ENCODE peak calls at places on chromosomes 12 and 14, in ten cellular contexts. Y is psoas muscle, W is gastrocnemius medialis, A is dorsolateral prefrontal cortex, G is fibroblast of lung, E is astrocyte, I is substantia nigra, D is thyroid gland, S is upper lobe of left lung, C is cardiac muscle cell. R is an unnamed sample.

GRCh38 chr14:31241450-31242114 is 34.0 kb upstream of the HECTD1 start:
- DNase-seq in S (no peak), A (no peak), W (no peak), G (peak; percentile 40), E (no peak), D (no peak), C (peak; percentile 46), I (no peak), Y (no peak), R (no peak)

GRCh38 chr14:31294736-31295398 is 87.3 kb upstream of the HECTD1 start:
- DNase-seq in E (peak; percentile 16), C (no peak), I (no peak), G (no peak), Y (no peak), W (no peak), A (no peak), S (no peak), D (no peak), R (no peak)

GRCh38 chr12:124498178-124498869 is 69.1 kb downstream of the NCOR2 start:
- DNase-seq in W (no peak), A (no peak), E (peak; percentile 81), C (no peak), D (no peak), G (peak; percentile 94), S (no peak), Y (no peak), I (no peak), R (no peak)

GRCh38 chr12:27616356-27617150 is 79.7 kb upstream of the REP15 start:
- DNase-seq in W (no peak), G (no peak), S (no peak), E (no peak), D (peak; percentile 17), I (no peak), Y (no peak), A (no peak), C (no peak), R (no peak)

GRCh38 chr14:32470161-32470705 is 141.1 kb downstream of the AKAP6 start:
- DNase-seq in D (no peak), I (no peak), C (no peak), Y (no peak), S (no peak), G (no peak), W (no peak), A (no peak), E (no peak), R (no peak)

GRCh38 chr12:3148366-3149000 is 71.3 kb downstream of the TSPAN9 start:
- DNase-seq in G (peak; percentile 40), D (no peak), C (no peak), E (no peak), Y (peak; percentile 63), A (no peak), S (no peak), W (no peak), I (no peak), R (no peak)

GRCh38 chr12:90090929-90091651 is 382.5 kb upstream of the ATP2B1 start:
- DNase-seq in I (no peak), S (peak; percentile 26), C (peak; percentile 61), G (peak; percentile 96), D (no peak), A (no peak), E (peak; percentile 97), W (no peak), Y (peak; percentile 46), R (no peak)

GRCh38 chr14:99655521-99655920 is 10.6 kb downstream of the HHIPL1 start:
- DNase-seq in D (no peak), C (no peak), W (no peak), I (no peak), G (peak; percentile 30), A (no peak), E (peak; percentile 37), S (no peak), Y (no peak), R (no peak)

GRCh38 chr14:37081220-37081619 is 91.2 kb downstream of the SLC25A21 start:
- DNase-seq in W (no peak), E (peak; percentile 51), A (no peak), G (peak; percentile 16), Y (no peak), I (no peak), D (no peak), S (no peak), C (no peak), R (no peak)

GRCh38 chr12:28057856-28058615 is 85.5 kb upstream of the PTHLH start:
- DNase-seq in Y (no peak), S (no peak), W (no peak), E (peak; percentile 94), C (no peak), A (no peak), G (no peak), D (no peak), I (no peak), R (no peak)

GRCh38 chr14:104734601-104734990 is 10.6 kb downstream of the ADSS1 start:
- DNase-seq in E (no peak), I (no peak), C (no peak), G (no peak), S (no peak), Y (no peak), A (no peak), D (no peak), W (no peak), R (no peak)

GRCh38 chr12:19451196-19451595 is 11.9 kb downstream of the AEBP2 start:
- DNase-seq in C (no peak), I (no peak), E (no peak), W (no peak), G (peak; percentile 84), D (no peak), Y (no peak), S (no peak), A (no peak), R (no peak)

GRCh38 chr14:100304825-100305445 is 1.3 kb downstream of the SLC25A29 start:
- DNase-seq in E (peak; percentile 39), A (no peak), G (no peak), C (peak; percentile 50), D (peak; percentile 97), Y (no peak), S (peak; percentile 79), I (peak; percentile 46), W (no peak), R (peak; percentile 25)

GRCh38 chr14:105448706-105449111 is 25.9 kb upstream of the CRIP2 start:
- DNase-seq in Y (peak; percentile 76), E (peak; percentile 10), S (peak; percentile 65), I (peak; percentile 82), D (peak; percentile 75), A (peak; percentile 72), G (peak; percentile 57), W (peak; percentile 41), C (peak; percentile 73), R (peak; percentile 52)

GRCh38 chr14:68521557-68521901 is 271.3 kb downstream of the ZFP36L1 start:
- DNase-seq in I (no peak), W (no peak), A (no peak), D (no peak), G (no peak), C (no peak), E (no peak), Y (no peak), S (no peak), R (no peak)

GRCh38 chr14:68519788-68520187 is 273.1 kb downstream of the ZFP36L1 start:
- DNase-seq in S (no peak), A (no peak), I (no peak), W (no peak), Y (no peak), G (no peak), C (no peak), D (no peak), E (no peak), R (no peak)

GRCh38 chr14:68521952-68522509 is 270.8 kb downstream of the ZFP36L1 start:
- DNase-seq in A (no peak), S (no peak), G (no peak), W (no peak), E (no peak), D (no peak), I (no peak), Y (no peak), C (no peak), R (no peak)

GRCh38 chr14:68518910-68519686 is 273.8 kb downstream of the ZFP36L1 start:
- DNase-seq in S (no peak), A (no peak), C (no peak), D (no peak), Y (no peak), E (no peak), G (peak; percentile 69), I (no peak), W (no peak), R (no peak)

GRCh38 chr14:68520637-68521556 is 272.0 kb downstream of the ZFP36L1 start:
- DNase-seq in S (peak; percentile 84), G (no peak), E (no peak), W (no peak), I (no peak), D (peak; percentile 87), C (no peak), Y (no peak), A (no peak), R (no peak)
- H3K27ac ChIP-seq in S (peak overlapping the region; percentile 80), G (no peak overlapping the region), E (no peak overlapping the region), W (peak overlapping the region; percentile 51), I (no peak overlapping the region), D (peak overlapping the region; percentile 77), C (no peak overlapping the region), Y (no peak overlapping the region), A (no peak overlapping the region), R (peak overlapping the region; percentile 86)

GRCh38 chr14:68969278-68969677 is 9.8 kb downstream of the ACTN1 start:
- DNase-seq in G (no peak), I (no peak), Y (no peak), S (no peak), A (no peak), W (no peak), C (no peak), E (no peak), D (no peak), R (no peak)
- H3K27ac ChIP-seq in G (no peak overlapping the region), I (no peak overlapping the region), Y (no peak overlapping the region), S (no peak overlapping the region), A (peak overlapping the region; percentile 38), W (peak overlapping the region; percentile 28), C (peak overlapping the region; percentile 78), E (peak overlapping the region; percentile 12), D (peak overlapping the region; percentile 47), R (peak overlapping the region; percentile 74)

GRCh38 chr12:59322473-59322872 is 273.4 kb upstream of the SLC16A7 start:
- DNase-seq in E (no peak), A (peak; percentile 93), I (peak; percentile 78), C (no peak), D (peak; percentile 33), G (no peak), Y (no peak), S (no peak), W (no peak), R (no peak)
- H3K27ac ChIP-seq in E (no peak overlapping the region), A (peak overlapping the region; percentile 67), I (peak overlapping the region; percentile 82), C (no peak overlapping the region), D (no peak overlapping the region), G (no peak overlapping the region), Y (no peak overlapping the region), S (no peak overlapping the region), W (no peak overlapping the region), R (no peak overlapping the region)

DNA sequence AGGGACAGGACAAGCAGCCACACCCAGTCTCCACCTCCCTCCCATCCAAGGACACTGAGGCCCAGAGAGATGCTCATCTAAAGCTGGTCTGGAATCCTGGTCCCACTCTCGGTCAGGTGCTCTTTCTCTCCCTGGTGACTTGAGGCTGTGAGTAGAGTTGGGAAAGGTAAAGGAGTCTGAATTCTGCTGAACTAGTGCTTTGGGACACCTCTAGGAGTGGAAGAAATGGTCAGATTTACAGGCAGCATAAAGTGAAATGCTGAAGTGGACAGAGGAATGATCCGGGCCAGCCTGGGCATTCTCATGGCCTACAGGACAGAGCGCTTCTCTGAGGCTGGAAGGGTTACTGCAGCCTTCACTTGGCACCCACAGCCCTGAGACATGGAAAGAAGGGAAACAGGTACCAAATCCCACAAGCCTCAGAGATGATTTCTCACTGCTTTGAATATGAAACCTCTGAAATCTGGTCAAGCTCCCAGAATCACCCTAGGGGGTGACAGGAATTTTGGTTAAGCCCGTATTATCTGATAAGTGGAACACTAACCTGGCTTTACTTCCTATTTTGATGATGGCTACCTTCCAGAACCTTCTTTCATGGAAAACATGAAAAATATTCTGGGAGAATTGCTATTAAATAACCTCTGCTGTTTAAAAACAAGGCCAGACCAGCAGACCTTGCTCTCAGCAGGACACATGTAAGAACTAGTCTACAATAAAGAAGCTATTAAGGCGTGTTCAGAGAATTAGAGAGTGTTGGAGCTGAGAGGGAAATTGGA is 281.7 kb downstream of the ZFP36L1 start:
- DNase-seq in C (no peak), E (peak; percentile 25), D (no peak), G (no peak), A (no peak), W (no peak), S (no peak), Y (no peak), I (no peak), R (no peak)
- H3K27ac ChIP-seq in C (peak overlapping the region; percentile 89), E (no peak overlapping the region), D (peak overlapping the region; percentile 66), G (peak overlapping the region; percentile 44), A (no peak overlapping the region), W (peak overlapping the region; percentile 50), S (peak overlapping the region; percentile 5), Y (no peak overlapping the region), I (no peak overlapping the region), R (peak overlapping the region; percentile 55)

R was measured in tibial nerve.